ENCODE peak calls at places on chromosome 18, in ten cellular contexts. X, F, V, R, P, G, E, Z, B and U are unnamed samples.

GRCh38 chr18:62637807-62638687 is 77.3 kb upstream of the PHLPP1 start:
- DNase-seq in X (no peak), F (peak), V (peak), R (peak), P (no peak), G (peak), E (no peak), Z (no peak), B (peak), U (peak)

GRCh38 chr18:58581265-58581664 is 47.6 kb downstream of the ALPK2 start:
- DNase-seq in X (peak), F (peak), V (peak), R (no peak), P (no peak), G (no peak), E (peak), Z (no peak), B (no peak), U (no peak)

GRCh38 chr18:49319590-49319989 is 140.9 kb downstream of the DYM start:
- DNase-seq in X (no peak), F (no peak), V (no peak), R (no peak), P (no peak), G (no peak), E (no peak), Z (no peak), B (no peak), U (no peak)

GRCh38 chr18:63290456-63291200 is 28.9 kb downstream of the BCL2 start:
- DNase-seq in X (no peak), F (no peak), V (peak), R (peak), P (no peak), G (no peak), E (no peak), Z (no peak), B (no peak), U (no peak)

GRCh38 chr18:74541703-74542555 is 7.6 kb downstream of the CNDP1 start:
- DNase-seq in X (no peak), F (no peak), V (no peak), R (no peak), P (peak), G (no peak), E (no peak), Z (no peak), B (no peak), U (no peak)

GRCh38 chr18:75546964-75547363 is 119.5 kb upstream of the SMIM21 start:
- DNase-seq in X (no peak), F (peak), V (no peak), R (no peak), P (no peak), G (no peak), E (no peak), Z (no peak), B (no peak), U (peak)

GRCh38 chr18:22342625-22343024 is 75.1 kb downstream of the CTAGE1 start:
- DNase-seq in X (peak), F (no peak), V (peak), R (no peak), P (no peak), G (peak), E (no peak), Z (no peak), B (no peak), U (no peak)

GRCh38 chr18:5527603-5528002 is 16.2 kb downstream of the EPB41L3 start:
- DNase-seq in X (peak), F (no peak), V (no peak), R (no peak), P (no peak), G (peak), E (peak), Z (peak), B (no peak), U (no peak)

GRCh38 chr18:12048827-12049175 is 44.8 kb upstream of the ANKRD62 start:
- DNase-seq in X (peak), F (no peak), V (no peak), R (no peak), P (no peak), G (no peak), E (no peak), Z (no peak), B (no peak), U (no peak)

GRCh38 chr18:8765692-8766463 is 60.5 kb downstream of the MTCL1 start:
- DNase-seq in X (peak), F (no peak), V (peak), R (no peak), P (peak), G (no peak), E (no peak), Z (no peak), B (no peak), U (no peak)

GRCh38 chr18:22276334-22276713 is 106.9 kb downstream of the GATA6 start:
- DNase-seq in X (no peak), F (no peak), V (no peak), R (no peak), P (no peak), G (peak), E (no peak), Z (no peak), B (no peak), U (no peak)

GRCh38 chr18:48997985-48998831 is 47.4 kb upstream of the SMAD7 start:
- DNase-seq in X (peak), F (peak), V (peak), R (peak), P (peak), G (peak), E (peak), Z (peak), B (peak), U (no peak)

GRCh38 chr18:14747513-14748474 is at the start of gene ANKRD30B:
- DNase-seq in X (no peak), F (no peak), V (no peak), R (no peak), P (no peak), G (no peak), E (no peak), Z (no peak), B (no peak), U (no peak)

GRCh38 chr18:40096675-40097074 is 1858.4 kb upstream of the PIK3C3 start:
- DNase-seq in X (no peak), F (no peak), V (no peak), R (no peak), P (no peak), G (no peak), E (peak), Z (no peak), B (no peak), U (no peak)
- H3K4me3 ChIP-seq in X (no peak), F (no peak), V (no peak), R (no peak), P (no peak), G (no peak), E (no peak), Z (no peak), B (no peak), U (no peak)

GRCh38 chr18:3594760-3595241 is 144.8 kb downstream of the TGIF1 start:
- DNase-seq in X (peak), F (peak), V (no peak), R (peak), P (no peak), G (peak), E (no peak), Z (no peak), B (no peak), U (no peak)
- H3K4me3 ChIP-seq in X (peak), F (peak), V (peak), R (peak), P (peak), G (peak), E (peak), Z (peak), B (peak), U (peak)

GRCh38 chr18:70047931-70048603 is 100.4 kb upstream of the CD226 start:
- DNase-seq in X (peak), F (no peak), V (no peak), R (no peak), P (no peak), G (no peak), E (no peak), Z (peak), B (no peak), U (no peak)
- H3K4me3 ChIP-seq in X (peak), F (no peak), V (no peak), R (no peak), P (no peak), G (no peak), E (no peak), Z (no peak), B (no peak), U (no peak)

GRCh38 chr18:79677840-79678239 is 1.8 kb upstream of the CTDP1 start:
- DNase-seq in X (no peak), F (no peak), V (no peak), R (no peak), P (no peak), G (no peak), E (no peak), Z (no peak), B (no peak), U (no peak)

GRCh38 chr18:79678665-79679551 is 695 bp upstream of the CTDP1 start:
- DNase-seq in X (peak), F (peak), V (peak), R (peak), P (peak), G (peak), E (peak), Z (peak), B (peak), U (peak)

GRCh38 chr18:79679552-79680099 is at the start of gene CTDP1:
- DNase-seq in X (peak), F (peak), V (peak), R (peak), P (peak), G (peak), E (peak), Z (peak), B (no peak), U (peak)

GRCh38 chr18:79680100-79680879 is 687 bp downstream of the CTDP1 start:
- DNase-seq in X (peak), F (peak), V (peak), R (peak), P (no peak), G (peak), E (no peak), Z (no peak), B (no peak), U (peak)

DNA sequence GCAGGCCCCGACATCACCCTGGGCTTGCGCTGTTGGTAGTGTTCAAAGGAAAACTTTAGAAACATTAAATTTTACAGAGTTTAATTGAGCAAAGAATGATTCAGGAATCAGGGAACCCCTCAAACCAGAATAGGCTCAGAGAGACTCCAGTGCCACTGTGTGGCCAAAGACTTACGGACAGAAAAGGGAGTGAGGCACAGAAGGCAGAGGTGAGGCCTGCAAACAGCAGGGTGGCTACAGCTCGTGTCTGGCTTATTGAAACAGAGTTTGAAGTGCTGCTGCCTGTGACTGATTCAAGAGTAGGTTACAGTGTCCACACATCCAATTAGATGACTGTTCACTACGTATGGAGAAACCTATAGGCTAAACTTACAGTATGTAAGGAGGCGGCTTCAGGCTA is 2.4 kb upstream of the CTDP1 start:
- DNase-seq in X (no peak), F (no peak), V (no peak), R (no peak), P (no peak), G (no peak), E (no peak), Z (no peak), B (no peak), U (no peak)
- H3K4me3 ChIP-seq in X (no peak), F (no peak), V (no peak), R (no peak), P (no peak), G (no peak), E (no peak), Z (no peak), B (no peak), U (no peak)